ENCODE peak calls at places on chromosome 2, in five cellular contexts. A is ACHN, H is left ventricle myocardium superior, G is renal cortical epithelial cell, L is EL. T is an unnamed sample.

GRCh38 chr2:97995026-97995733 is 568 bp downstream of the TMEM131 start:
- DNase-seq in A (peak), H (peak), G (no peak), L (peak), T (peak)

GRCh38 chr2:45009303-45009927 is at the start of gene SIX2:
- DNase-seq in A (peak), H (peak), G (peak), L (peak), T (peak)

GRCh38 chr2:231545105-231545902 is 15.1 kb upstream of the NMUR1 start:
- DNase-seq in A (no peak), H (peak), G (peak), L (peak), T (no peak)

GRCh38 chr2:235779444-235779896 is 285.6 kb downstream of the AGAP1 start:
- DNase-seq in A (peak), H (peak), G (peak), L (peak), T (peak)

GRCh38 chr2:63790491-63790890 is 51.2 kb upstream of the UGP2 start:
- DNase-seq in A (no peak), H (no peak), G (peak), L (peak), T (no peak)

GRCh38 chr2:26487192-26487591 is 9.3 kb upstream of the OTOF start:
- DNase-seq in A (no peak), H (no peak), G (no peak), L (no peak), T (no peak)

GRCh38 chr2:38092196-38092902 is 16.4 kb upstream of the CYP1B1 start:
- DNase-seq in A (no peak), H (peak), G (peak), L (peak), T (peak)

GRCh38 chr2:58194451-58194850 is 46.7 kb downstream of the FANCL start:
- DNase-seq in A (no peak), H (no peak), G (no peak), L (no peak), T (no peak)

GRCh38 chr2:204550738-204551137 is 5.5 kb downstream of the PARD3B start:
- DNase-seq in A (peak), H (no peak), G (peak), L (peak), T (peak)

GRCh38 chr2:70523996-70524965 is 29.3 kb downstream of the TGFA start:
- DNase-seq in A (peak), H (no peak), G (peak), L (peak), T (peak)

GRCh38 chr2:34664266-34664665 is 1065.2 kb upstream of the FAM98A start:
- DNase-seq in A (no peak), H (no peak), G (peak), L (no peak), T (no peak)

T was measured in MG63.